ENCODE peak calls at places on chromosomes 12 and 14, in six cellular contexts. One of them, this sample, is unnamed.

GRCh38 chr14:89794096-89794495 is 160.4 kb downstream of the EFCAB11 start:
- DNase-seq in CD4-positive, alpha-beta memory T cell: no peak
- DNase-seq in SK-N-SH: no peak
- DNase-seq in occipital lobe: no peak
- DNase-seq in activated CD4-positive, alpha-beta T cell treated with anti-CD3 and anti-CD28 coated beads for 4 hours: no peak
- DNase-seq in activated B cell treated with CpG ODN at 0.5 μM for 24 hours: no peak
- DNase-seq in this sample: no peak

GRCh38 chr14:33114331-33114730 is 175.7 kb downstream of the NPAS3 start:
- DNase-seq in activated CD4-positive, alpha-beta T cell treated with anti-CD3 and anti-CD28 coated beads for 4 hours: no peak
- DNase-seq in CD4-positive, alpha-beta memory T cell: no peak
- DNase-seq in activated B cell treated with CpG ODN at 0.5 μM for 24 hours: no peak
- DNase-seq in occipital lobe: no peak
- DNase-seq in SK-N-SH: no peak
- DNase-seq in this sample: no peak

GRCh38 chr14:94933411-94933964 is 163.6 kb upstream of the GSC start:
- DNase-seq in CD4-positive, alpha-beta memory T cell: no peak
- DNase-seq in activated B cell treated with CpG ODN at 0.5 μM for 24 hours: no peak
- DNase-seq in activated CD4-positive, alpha-beta T cell treated with anti-CD3 and anti-CD28 coated beads for 4 hours: no peak
- DNase-seq in occipital lobe: no peak
- DNase-seq in SK-N-SH: no peak
- DNase-seq in this sample: no peak

GRCh38 chr14:67734675-67735074 is 33.0 kb downstream of the RDH12 start:
- DNase-seq in activated B cell treated with CpG ODN at 0.5 μM for 24 hours: no peak
- DNase-seq in activated CD4-positive, alpha-beta T cell treated with anti-CD3 and anti-CD28 coated beads for 4 hours: no peak
- DNase-seq in CD4-positive, alpha-beta memory T cell: no peak
- DNase-seq in occipital lobe: no peak
- DNase-seq in SK-N-SH: no peak
- DNase-seq in this sample: no peak

GRCh38 chr12:11657511-11657910 is 8.0 kb downstream of the ETV6 start:
- DNase-seq in occipital lobe: no peak
- DNase-seq in CD4-positive, alpha-beta memory T cell: no peak
- DNase-seq in activated B cell treated with CpG ODN at 0.5 μM for 24 hours: no peak
- DNase-seq in activated CD4-positive, alpha-beta T cell treated with anti-CD3 and anti-CD28 coated beads for 4 hours: no peak
- DNase-seq in SK-N-SH: no peak
- DNase-seq in this sample: no peak

GRCh38 chr14:37864861-37865718 is 269.7 kb downstream of the TTC6 start:
- DNase-seq in occipital lobe: peak
- DNase-seq in activated B cell treated with CpG ODN at 0.5 μM for 24 hours: no peak
- DNase-seq in CD4-positive, alpha-beta memory T cell: no peak
- DNase-seq in SK-N-SH: no peak
- DNase-seq in activated CD4-positive, alpha-beta T cell treated with anti-CD3 and anti-CD28 coated beads for 4 hours: no peak
- DNase-seq in this sample: no peak

GRCh38 chr12:64608901-64609542 is 1.3 kb upstream of the RASSF3 start:
- DNase-seq in occipital lobe: no peak
- DNase-seq in CD4-positive, alpha-beta memory T cell: peak
- DNase-seq in SK-N-SH: peak
- DNase-seq in activated B cell treated with CpG ODN at 0.5 μM for 24 hours: peak
- DNase-seq in activated CD4-positive, alpha-beta T cell treated with anti-CD3 and anti-CD28 coated beads for 4 hours: peak
- DNase-seq in this sample: peak

GRCh38 chr14:93936245-93936644 is 9.1 kb downstream of the FAM181A start:
- DNase-seq in CD4-positive, alpha-beta memory T cell: no peak
- DNase-seq in occipital lobe: no peak
- DNase-seq in activated B cell treated with CpG ODN at 0.5 μM for 24 hours: no peak
- DNase-seq in SK-N-SH: peak
- DNase-seq in activated CD4-positive, alpha-beta T cell treated with anti-CD3 and anti-CD28 coated beads for 4 hours: peak
- DNase-seq in this sample: no peak

GRCh38 chr14:96754845-96755184 is 42.4 kb upstream of the VRK1 start:
- DNase-seq in SK-N-SH: no peak
- DNase-seq in activated CD4-positive, alpha-beta T cell treated with anti-CD3 and anti-CD28 coated beads for 4 hours: no peak
- DNase-seq in occipital lobe: no peak
- DNase-seq in activated B cell treated with CpG ODN at 0.5 μM for 24 hours: no peak
- DNase-seq in CD4-positive, alpha-beta memory T cell: no peak
- DNase-seq in this sample: no peak

GRCh38 chr12:107134558-107134957 is 41.2 kb upstream of the CRY1 start:
- DNase-seq in activated CD4-positive, alpha-beta T cell treated with anti-CD3 and anti-CD28 coated beads for 4 hours: peak
- DNase-seq in activated B cell treated with CpG ODN at 0.5 μM for 24 hours: no peak
- DNase-seq in occipital lobe: no peak
- DNase-seq in SK-N-SH: no peak
- DNase-seq in CD4-positive, alpha-beta memory T cell: peak
- DNase-seq in this sample: no peak

GRCh38 chr12:107826276-107826675 is 51.8 kb downstream of the ASCL4 start:
- DNase-seq in SK-N-SH: no peak
- DNase-seq in CD4-positive, alpha-beta memory T cell: no peak
- DNase-seq in occipital lobe: no peak
- DNase-seq in activated CD4-positive, alpha-beta T cell treated with anti-CD3 and anti-CD28 coated beads for 4 hours: no peak
- DNase-seq in activated B cell treated with CpG ODN at 0.5 μM for 24 hours: no peak
- DNase-seq in this sample: no peak

GRCh38 chr12:57531836-57532235 is 9.2 kb downstream of the MBD6 start:
- DNase-seq in activated CD4-positive, alpha-beta T cell treated with anti-CD3 and anti-CD28 coated beads for 4 hours: no peak
- DNase-seq in occipital lobe: no peak
- DNase-seq in CD4-positive, alpha-beta memory T cell: no peak
- DNase-seq in activated B cell treated with CpG ODN at 0.5 μM for 24 hours: no peak
- DNase-seq in SK-N-SH: no peak
- DNase-seq in this sample: no peak

GRCh38 chr12:4830568-4830967 is 79.1 kb upstream of the KCNA1 start:
- DNase-seq in SK-N-SH: no peak
- DNase-seq in occipital lobe: no peak
- DNase-seq in activated CD4-positive, alpha-beta T cell treated with anti-CD3 and anti-CD28 coated beads for 4 hours: no peak
- DNase-seq in activated B cell treated with CpG ODN at 0.5 μM for 24 hours: no peak
- DNase-seq in CD4-positive, alpha-beta memory T cell: no peak
- DNase-seq in this sample: no peak

GRCh38 chr14:95515523-95516517 is 630 bp downstream of the SYNE3 start:
- DNase-seq in activated CD4-positive, alpha-beta T cell treated with anti-CD3 and anti-CD28 coated beads for 4 hours: peak
- DNase-seq in CD4-positive, alpha-beta memory T cell: peak
- DNase-seq in occipital lobe: peak
- DNase-seq in activated B cell treated with CpG ODN at 0.5 μM for 24 hours: peak
- DNase-seq in SK-N-SH: peak
- DNase-seq in this sample: peak

GRCh38 chr12:4269279-4269991 is 4.1 kb upstream of the CCND2 start:
- DNase-seq in activated CD4-positive, alpha-beta T cell treated with anti-CD3 and anti-CD28 coated beads for 4 hours: peak
- DNase-seq in CD4-positive, alpha-beta memory T cell: peak
- DNase-seq in activated B cell treated with CpG ODN at 0.5 μM for 24 hours: peak
- DNase-seq in SK-N-SH: peak
- DNase-seq in occipital lobe: peak
- DNase-seq in this sample: peak

GRCh38 chr12:57902371-57903042 is 38.9 kb upstream of the ATP23 start:
- DNase-seq in CD4-positive, alpha-beta memory T cell: no peak
- DNase-seq in SK-N-SH: no peak
- DNase-seq in activated B cell treated with CpG ODN at 0.5 μM for 24 hours: no peak
- DNase-seq in activated CD4-positive, alpha-beta T cell treated with anti-CD3 and anti-CD28 coated beads for 4 hours: no peak
- DNase-seq in occipital lobe: no peak
- DNase-seq in this sample: no peak

GRCh38 chr12:109293106-109293505 is 16.0 kb downstream of the FOXN4 start:
- DNase-seq in activated B cell treated with CpG ODN at 0.5 μM for 24 hours: no peak
- DNase-seq in activated CD4-positive, alpha-beta T cell treated with anti-CD3 and anti-CD28 coated beads for 4 hours: no peak
- DNase-seq in occipital lobe: no peak
- DNase-seq in CD4-positive, alpha-beta memory T cell: no peak
- DNase-seq in SK-N-SH: no peak
- DNase-seq in this sample: no peak

This sample was measured in CD14-positive monocyte.